ENCODE peak calls at places on chromosomes 3 and 15, in four cellular contexts. J, Q, K and Y are unnamed samples.

GRCh38 chr3:139771331-139771730 is 93.6 kb upstream of the NMNAT3 start:
- DNase-seq in J (no peak), Q (no peak), K (no peak), Y (no peak)

GRCh38 chr3:20417390-20417789 is 231.4 kb upstream of the SGO1 start:
- DNase-seq in J (no peak), Q (no peak), K (no peak), Y (no peak)

GRCh38 chr15:52652984-52653383 is 26.2 kb downstream of the ATOSA start:
- DNase-seq in J (peak), Q (no peak), K (peak), Y (peak)

GRCh38 chr3:113270786-113271185 is 59.4 kb downstream of the BOC start:
- DNase-seq in J (no peak), Q (no peak), K (no peak), Y (no peak)

GRCh38 chr3:170553788-170554620 is 31.9 kb downstream of the SLC7A14 start:
- DNase-seq in J (no peak), Q (no peak), K (no peak), Y (no peak)

GRCh38 chr15:91408476-91409076 is 308.5 kb downstream of the SV2B start:
- DNase-seq in J (no peak), Q (peak), K (no peak), Y (no peak)

GRCh38 chr15:70474367-70474681 is 289.0 kb downstream of the UACA start:
- DNase-seq in J (no peak), Q (no peak), K (no peak), Y (no peak)

GRCh38 chr3:146511402-146512134 is 32.8 kb downstream of the PLSCR1 start:
- DNase-seq in J (no peak), Q (no peak), K (no peak), Y (no peak)

GRCh38 chr15:70563561-70564095 is 199.7 kb downstream of the UACA start:
- DNase-seq in J (no peak), Q (no peak), K (no peak), Y (no peak)

GRCh38 chr3:53147161-53147902 is 13.7 kb upstream of the PRKCD start:
- DNase-seq in J (no peak), Q (no peak), K (no peak), Y (no peak)

GRCh38 chr3:22372292-22372949 is 621.4 kb upstream of the ZNF385D start:
- DNase-seq in J (no peak), Q (peak), K (no peak), Y (no peak)

GRCh38 chr3:159763466-159764210 is 225.0 kb upstream of the IL12A start:
- DNase-seq in J (peak), Q (peak), K (peak), Y (no peak)

GRCh38 chr3:172061724-172062184 is 22.4 kb downstream of the FNDC3B start:
- DNase-seq in J (peak), Q (no peak), K (no peak), Y (no peak)
- H3K4me3 ChIP-seq in J (no peak), Q (peak), K (no peak), Y (no peak)

GRCh38 chr3:161851941-161852566 is 355.4 kb downstream of the OTOL1 start:
- DNase-seq in J (peak), Q (no peak), K (peak), Y (peak)
- TF ChIP-seq CTCF in J (peak), Q (peak), K (peak), Y (peak)

GRCh38 chr15:85620321-85621044 is 174.2 kb downstream of the KLHL25 start:
- DNase-seq in J (no peak), Q (no peak), K (no peak), Y (no peak)
- H3K4me3 ChIP-seq in J (no peak), Q (peak), K (peak), Y (peak)

GRCh38 chr3:82707035-82707434 is 945.6 kb upstream of the GBE1 start:
- DNase-seq in J (peak), Q (no peak), K (no peak), Y (no peak)
- TF ChIP-seq CTCF in J (no peak), Q (no peak), K (no peak), Y (no peak)

DNA sequence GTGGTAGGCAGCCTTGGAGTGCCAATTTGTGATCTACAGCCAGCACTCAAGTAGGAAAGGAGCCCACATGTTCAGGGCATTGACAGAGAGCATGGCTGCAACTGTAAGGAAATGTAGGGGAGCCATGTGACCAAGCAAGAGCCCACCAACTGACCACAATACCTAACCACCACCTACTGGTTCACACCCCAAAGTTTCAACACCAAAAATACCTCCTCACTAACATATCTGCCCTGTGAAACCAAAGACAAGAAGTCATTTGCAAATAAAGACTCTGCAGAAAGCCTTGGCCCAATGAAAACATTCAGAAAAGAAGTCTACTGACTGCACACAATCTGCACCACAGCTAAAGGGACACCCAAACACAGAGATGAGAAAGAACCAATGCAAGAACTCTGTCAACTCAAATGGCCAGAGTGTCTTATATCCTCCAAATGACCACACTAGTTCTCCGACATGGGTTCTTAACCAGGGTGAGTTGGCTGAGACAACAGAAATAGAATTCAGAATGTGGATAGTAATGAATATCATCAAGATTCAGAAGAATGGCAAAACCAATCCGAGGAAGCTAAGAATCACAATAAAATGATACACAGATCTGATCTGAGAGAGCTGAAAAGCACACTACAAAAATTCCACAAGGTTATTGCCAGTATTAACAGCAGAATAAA is 40.6 kb downstream of the SLC9C1 start:
- DNase-seq in J (no peak), Q (no peak), K (no peak), Y (no peak)
- H3K4me3 ChIP-seq in J (no peak), Q (no peak), K (no peak), Y (no peak)

GRCh38 chr3:67819447-67819846 is 165.0 kb upstream of the SUCLG2 start:
- DNase-seq in J (peak), Q (no peak), K (no peak), Y (no peak)
- TF ChIP-seq CTCF in J (peak), Q (peak), K (no peak), Y (no peak)

GRCh38 chr3:40649346-40649745 is 124.6 kb downstream of the ZNF621 start:
- DNase-seq in J (no peak), Q (no peak), K (no peak), Y (no peak)
- H3K4me3 ChIP-seq in J (no peak), Q (no peak), K (no peak), Y (no peak)

GRCh38 chr3:37887062-37887461 is 25.4 kb downstream of the CTDSPL start:
- DNase-seq in J (no peak), Q (no peak), K (no peak), Y (no peak)
- TF ChIP-seq CTCF in J (no peak), Q (no peak), K (no peak), Y (no peak)

GRCh38 chr3:14602804-14603644 is 48.5 kb upstream of the CCDC174 start:
- DNase-seq in J (no peak), Q (no peak), K (no peak), Y (no peak)
- H3K4me3 ChIP-seq in J (peak), Q (peak), K (peak), Y (no peak)

GRCh38 chr3:50221413-50222168 is 14.4 kb upstream of the GNAI2 start:
- DNase-seq in J (no peak), Q (no peak), K (no peak), Y (no peak)
- TF ChIP-seq CTCF in J (no peak), Q (no peak), K (no peak), Y (no peak)